ENCODE peak calls at places on chromosomes 6 and 20, in five cellular contexts. Q, H, Y, Z and F are unnamed samples.

GRCh38 chr6:45605971-45606370 is 228.2 kb upstream of the SUPT3H start:
- DNase-seq in Q (no peak), Y (no peak), Z (no peak), H (no peak), F (no peak)

GRCh38 chr6:113362542-113363430 is 494.4 kb upstream of the MARCKS start:
- DNase-seq in Q (no peak), Y (no peak), H (no peak), Z (peak), F (no peak)

GRCh38 chr20:59813948-59814834 is 119.2 kb downstream of the SYCP2 start:
- DNase-seq in Q (no peak), Z (no peak), Y (no peak), H (no peak), F (no peak)

GRCh38 chr6:33790910-33791309 is 2.0 kb upstream of the LEMD2 start:
- DNase-seq in Z (no peak), Y (no peak), Q (no peak), H (no peak), F (no peak)

GRCh38 chr6:107866606-107867301 is 42.6 kb upstream of the SCML4 start:
- DNase-seq in Q (peak), Z (peak), H (peak), Y (no peak), F (peak)

GRCh38 chr6:134175532-134176282 is 123.3 kb upstream of the SLC2A12 start:
- DNase-seq in Z (peak), H (peak), Q (peak), Y (peak), F (no peak)

GRCh38 chr6:20919677-20920385 is 385.6 kb downstream of the CDKAL1 start:
- DNase-seq in Q (no peak), Y (no peak), Z (peak), H (no peak), F (no peak)

GRCh38 chr20:51966296-51966971 is 164.1 kb upstream of the SALL4 start:
- DNase-seq in Q (peak), H (no peak), Z (peak), Y (no peak), F (no peak)

GRCh38 chr20:51660741-51661608 is 107.2 kb downstream of the ATP9A start:
- DNase-seq in Z (peak), H (no peak), Y (no peak), Q (no peak), F (no peak)

GRCh38 chr6:130997061-130997753 is 65.8 kb downstream of the EPB41L2 start:
- DNase-seq in Y (no peak), Z (peak), Q (no peak), H (no peak), F (no peak)

GRCh38 chr20:47998736-47999135 is 213.5 kb upstream of the SULF2 start:
- DNase-seq in Z (no peak), H (no peak), Y (no peak), Q (no peak), F (no peak)

GRCh38 chr6:13615802-13616140 is 636 bp downstream of the NOL7 start:
- DNase-seq in Y (peak), Z (no peak), H (peak), Q (peak), F (no peak)

GRCh38 chr20:50645253-50646068 is 45.9 kb downstream of the RIPOR3 start:
- DNase-seq in Q (no peak), H (no peak), Z (peak), Y (peak), F (no peak)

GRCh38 chr6:45949256-45949655 is 66.4 kb downstream of the CLIC5 start:
- DNase-seq in Z (no peak), Q (no peak), H (no peak), Y (no peak), F (no peak)

GRCh38 chr6:146028250-146028789 is 542 bp upstream of the GRM1 start:
- DNase-seq in Y (peak), Z (peak), Q (peak), H (peak), F (no peak)

GRCh38 chr20:23090147-23090546 is 4.0 kb upstream of the CD93 start:
- DNase-seq in Y (no peak), Z (no peak), Q (no peak), H (no peak), F (no peak)

GRCh38 chr6:50970908-50971307 is 152.2 kb downstream of the TFAP2B start:
- DNase-seq in Z (no peak), Q (no peak), Y (no peak), H (no peak), F (no peak)

DNA sequence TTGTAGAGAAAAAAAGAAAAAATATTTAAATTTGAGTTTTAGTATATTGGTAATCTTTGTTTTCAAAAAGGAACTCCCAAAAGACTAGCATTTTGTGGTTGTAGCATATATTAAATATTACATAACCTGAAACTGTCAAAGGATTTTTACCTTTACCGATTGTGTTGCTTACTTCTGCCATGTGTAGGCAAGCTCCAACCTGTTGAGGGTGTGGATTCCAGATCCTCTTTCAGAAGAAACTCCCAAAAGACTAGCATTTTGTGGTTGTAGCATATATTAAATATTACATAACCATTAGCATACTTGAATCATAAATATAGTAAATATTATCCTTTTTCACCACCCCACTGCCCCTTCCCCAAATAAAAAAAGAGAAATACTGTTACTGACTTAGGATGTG is 3.2 kb downstream of the DSE start:
- DNase-seq in Z (no peak), H (no peak), Y (no peak), Q (no peak), F (no peak)
- H3K4me3 ChIP-seq in Z (no peak), H (no peak), Y (no peak), Q (no peak), F (no peak)

GRCh38 chr6:42390228-42390934 is 61.3 kb downstream of the TRERF1 start:
- DNase-seq in Z (no peak), H (peak), Q (no peak), Y (no peak), F (peak)

GRCh38 chr6:42387336-42387735 is 64.4 kb downstream of the TRERF1 start:
- DNase-seq in Q (no peak), H (peak), Z (no peak), Y (no peak), F (peak)

GRCh38 chr6:42391441-42391840 is 60.3 kb downstream of the TRERF1 start:
- DNase-seq in Z (no peak), H (no peak), Y (no peak), Q (no peak), F (no peak)

GRCh38 chr6:42385339-42385738 is 66.4 kb downstream of the TRERF1 start:
- DNase-seq in Z (no peak), H (no peak), Q (peak), Y (no peak), F (no peak)

GRCh38 chr6:42388046-42388445 is 63.7 kb downstream of the TRERF1 start:
- DNase-seq in Z (no peak), Y (no peak), Q (no peak), H (no peak), F (no peak)
- H3K4me3 ChIP-seq in Z (no peak), Y (no peak), Q (no peak), H (no peak), F (no peak)

GRCh38 chr20:63737690-63737939 is 1.2 kb downstream of the LIME1 start:
- DNase-seq in Z (no peak), H (no peak), Y (no peak), Q (no peak), F (no peak)
- H3K4me3 ChIP-seq in Z (no peak), H (peak), Y (peak), Q (peak), F (peak)

DNA sequence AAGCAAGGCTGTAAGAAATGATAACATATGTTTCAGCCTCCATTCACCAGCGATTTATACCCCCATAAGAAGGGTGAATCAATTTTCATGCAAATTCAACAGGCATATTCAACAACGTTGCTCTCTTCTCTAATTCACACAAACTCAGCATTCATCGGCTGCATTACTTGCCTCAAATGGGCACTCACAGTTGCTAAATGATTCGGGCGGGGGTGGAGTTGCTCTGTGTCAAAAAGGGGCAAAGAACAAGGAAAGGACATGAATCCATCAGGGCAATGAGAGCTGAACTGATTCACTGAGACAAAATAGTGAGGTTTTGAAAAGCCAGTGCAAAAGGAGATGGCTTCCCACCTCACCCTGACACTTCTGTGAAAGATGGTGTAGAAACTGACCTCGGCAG is 9.0 kb downstream of the MOXD1 start:
- DNase-seq in H (no peak), Q (no peak), Y (no peak), Z (no peak), F (no peak)
- H3K4me3 ChIP-seq in H (no peak), Q (no peak), Y (peak), Z (no peak), F (no peak)

DNA sequence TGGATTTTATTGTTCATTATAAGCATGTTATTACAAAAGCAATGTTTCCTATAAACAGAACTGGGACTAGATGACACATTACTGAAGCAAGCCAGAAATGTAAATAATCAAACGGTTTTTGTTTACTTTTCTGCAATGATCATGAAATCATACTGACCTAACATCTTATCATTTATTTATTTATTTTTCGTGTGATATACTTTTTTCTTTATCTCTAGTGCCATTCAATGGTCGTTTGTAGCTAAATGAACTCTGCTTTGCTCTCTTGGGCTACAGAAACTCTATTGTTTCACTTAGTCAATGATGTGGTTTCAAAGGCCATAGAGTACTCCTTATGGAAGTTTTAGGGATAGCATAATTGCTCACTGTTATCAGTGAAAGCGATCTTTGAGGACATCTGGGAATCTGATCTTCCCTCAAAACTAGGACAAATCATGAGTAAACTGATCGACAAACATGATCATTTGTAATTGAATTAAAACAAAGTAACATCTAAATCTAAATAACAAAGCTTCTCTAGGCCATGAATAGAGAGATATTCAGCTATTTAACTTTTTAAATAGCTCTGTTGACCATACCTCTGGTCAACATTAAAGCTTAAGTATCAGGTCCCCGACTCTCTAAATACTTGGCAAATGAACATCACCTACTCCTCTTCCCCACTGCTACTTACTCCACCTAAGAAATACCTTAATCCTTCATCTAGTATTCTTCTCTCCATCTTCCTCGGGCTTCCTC is 933.4 kb downstream of the TFAP2A start:
- DNase-seq in Q (no peak), Y (no peak), Z (no peak), H (no peak), F (no peak)
- H3K4me3 ChIP-seq in Q (no peak), Y (no peak), Z (no peak), H (no peak), F (no peak)

DNA sequence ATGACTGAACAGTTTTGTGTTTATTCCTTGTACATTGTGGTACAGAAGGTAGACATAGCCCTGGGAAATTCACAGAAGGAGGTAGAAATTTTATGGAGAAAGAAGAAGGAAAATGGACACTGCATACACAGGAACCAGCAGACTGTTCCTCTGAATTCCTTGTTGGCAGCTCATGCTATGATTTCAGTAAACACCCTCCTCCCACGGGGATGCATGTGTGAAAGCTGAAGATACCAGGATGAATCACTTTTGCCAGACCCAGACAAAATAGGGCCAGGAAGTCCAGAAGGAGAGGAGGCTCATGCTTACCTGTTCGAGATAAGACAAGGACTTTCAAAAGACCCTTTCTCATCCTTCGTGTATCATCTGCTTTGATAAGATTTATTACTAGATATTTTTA is 110.3 kb upstream of the GGTLC1 start:
- DNase-seq in Y (no peak), Q (no peak), H (no peak), Z (peak), F (no peak)
- H3K4me3 ChIP-seq in Y (no peak), Q (no peak), H (no peak), Z (no peak), F (no peak)

GRCh38 chr20:10639762-10640556 is 33.8 kb downstream of the JAG1 start:
- DNase-seq in Q (no peak), H (no peak), Y (no peak), Z (no peak), F (no peak)
- H3K4me3 ChIP-seq in Q (no peak), H (no peak), Y (no peak), Z (no peak), F (no peak)

GRCh38 chr6:104527761-104528415 is 331.8 kb downstream of the HACE1 start:
- DNase-seq in Y (no peak), H (no peak), Z (peak), Q (peak), F (peak)

GRCh38 chr6:104522533-104522932 is 337.2 kb downstream of the HACE1 start:
- DNase-seq in H (no peak), Y (no peak), Z (no peak), Q (no peak), F (no peak)

GRCh38 chr6:104527311-104527710 is 332.4 kb downstream of the HACE1 start:
- DNase-seq in Y (no peak), H (no peak), Q (no peak), Z (no peak), F (no peak)

GRCh38 chr6:104526383-104526782 is 333.3 kb downstream of the HACE1 start:
- DNase-seq in Z (peak), Y (no peak), Q (no peak), H (no peak), F (no peak)

DNA sequence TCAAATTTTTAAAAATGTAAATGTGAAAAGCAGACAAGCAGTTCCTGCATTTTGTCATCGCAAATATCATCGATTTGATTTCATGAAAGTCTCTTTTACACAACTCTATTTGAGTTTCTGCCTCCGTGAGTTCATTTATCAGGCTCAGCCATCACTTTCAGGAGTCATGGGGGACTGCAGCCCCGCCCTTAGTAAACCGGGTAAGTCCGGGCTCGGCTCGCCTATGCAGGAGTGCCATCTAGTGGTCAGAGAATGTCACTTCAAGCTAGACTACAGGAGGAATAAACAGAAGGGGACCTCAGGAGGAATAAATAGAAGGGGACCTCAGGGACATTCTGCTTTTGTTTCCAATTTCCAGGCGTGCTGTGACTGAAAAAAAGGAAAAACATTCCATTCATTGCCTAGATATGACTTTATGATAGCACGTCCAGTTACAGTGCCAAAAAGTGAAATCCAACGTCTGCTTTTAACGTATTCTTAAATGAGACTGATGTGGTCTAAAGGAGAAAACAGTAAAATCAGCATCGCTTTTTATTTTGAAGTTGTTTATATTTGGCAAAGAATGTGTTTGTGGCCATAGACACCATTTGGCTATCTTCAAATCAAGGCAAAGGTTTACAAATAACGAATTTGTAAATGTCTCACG is 333.9 kb downstream of the HACE1 start:
- DNase-seq in Q (peak), Z (peak), H (peak), Y (peak), F (peak)
- H3K4me3 ChIP-seq in Q (peak), Z (peak), H (no peak), Y (peak), F (no peak)

DNA sequence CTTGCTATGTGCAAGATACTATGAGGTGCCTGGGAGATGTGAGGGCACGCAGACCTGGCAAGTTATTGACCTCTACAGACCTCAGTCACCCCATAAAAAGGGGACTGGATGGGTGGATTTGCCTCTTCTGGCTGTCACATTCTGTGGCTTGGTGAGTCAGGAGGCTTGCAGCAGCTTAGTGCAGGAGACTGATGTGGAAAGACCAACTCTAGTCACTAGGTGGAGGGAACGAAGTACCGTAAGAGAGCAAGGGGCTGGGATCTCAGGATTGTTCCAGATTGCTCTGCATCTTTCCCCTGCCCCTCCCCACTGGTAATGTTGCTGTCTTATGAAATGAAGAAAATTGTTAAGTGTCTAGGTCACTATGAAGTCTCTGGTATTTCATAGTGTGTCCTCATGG is 3.3 kb downstream of the MAPRE1 start:
- DNase-seq in Z (peak), Y (no peak), Q (no peak), H (peak), F (no peak)
- H3K4me3 ChIP-seq in Z (no peak), Y (no peak), Q (no peak), H (no peak), F (no peak)

GRCh38 chr20:1803216-1804128 is 91.7 kb upstream of the SIRPA start:
- DNase-seq in Q (peak), H (peak), Z (peak), Y (peak), F (peak)
- H3K4me3 ChIP-seq in Q (peak), H (peak), Z (peak), Y (peak), F (peak)